ENCODE peak calls at places on chromosome 2, in ten cellular contexts. D is Calu3; M is PC-9; F is stimulated activated CD8-positive, alpha-beta memory T cell treated with anti-CD3 and anti-CD28 coated beads, Interleukin-12 subunit alpha, Interleukin-12 subunit beta, amount 100 ng/mL, for 1 hour; I is AG04450; O is effector CD4-positive, alpha-beta T cell; Y is NCI-H774; N is kidney epithelial cell; L is mesendoderm; E is GM23248. V is an unnamed sample.

GRCh38 chr2:226730487-226730886 is 69.1 kb downstream of the IRS1 start:
- DNase-seq in D (no peak), M (no peak), F (no peak), I (no peak), O (no peak), Y (no peak), N (no peak), L (peak; percentile 80), E (no peak), V (peak; percentile 18)

GRCh38 chr2:226869371-226869770 is 33.5 kb downstream of the RHBDD1 start:
- DNase-seq in D (no peak), M (no peak), F (no peak), I (no peak), O (no peak), Y (no peak), N (no peak), L (no peak), E (peak; percentile 33), V (no peak)

GRCh38 chr2:179440642-179441251 is 176.1 kb upstream of the SESTD1 start:
- DNase-seq in D (no peak), M (no peak), F (no peak), I (no peak), O (no peak), Y (no peak), N (no peak), L (peak; percentile 55), E (peak; percentile 46), V (no peak)

GRCh38 chr2:46648141-46648742 is 168.9 kb downstream of the TMEM247 start:
- DNase-seq in D (no peak), M (peak; percentile 25), F (no peak), I (no peak), O (no peak), Y (no peak), N (no peak), L (no peak), E (peak; percentile 81), V (no peak)

GRCh38 chr2:233409286-233409991 is 55.1 kb downstream of the DGKD start:
- DNase-seq in D (peak; percentile 57), M (no peak), F (no peak), I (no peak), O (no peak), Y (no peak), N (no peak), L (peak; percentile 41), E (no peak), V (peak; percentile 43)

GRCh38 chr2:216002274-216002673 is 11.1 kb downstream of the MREG start:
- DNase-seq in D (no peak), M (no peak), F (no peak), I (no peak), O (no peak), Y (no peak), N (no peak), L (no peak), E (no peak), V (no peak)

GRCh38 chr2:120367649-120368048 is 21.7 kb downstream of the INHBB start:
- DNase-seq in D (no peak), M (peak; percentile 55), F (no peak), I (no peak), O (no peak), Y (no peak), N (peak; percentile 12), L (no peak), E (peak; percentile 10), V (no peak)

GRCh38 chr2:155368934-155369333 is 670.4 kb downstream of the KCNJ3 start:
- DNase-seq in D (no peak), M (no peak), F (no peak), I (no peak), O (no peak), Y (no peak), N (no peak), L (no peak), E (peak; percentile 32), V (peak; percentile 17)

GRCh38 chr2:230723363-230723762 is 10.7 kb downstream of the CAB39 start:
- DNase-seq in D (no peak), M (no peak), F (peak; percentile 5), I (no peak), O (peak; percentile 39), Y (no peak), N (no peak), L (peak; percentile 66), E (peak; percentile 53), V (no peak)

GRCh38 chr2:36178384-36178783 is 177.2 kb upstream of the CRIM1 start:
- DNase-seq in D (no peak), M (no peak), F (no peak), I (no peak), O (no peak), Y (no peak), N (no peak), L (no peak), E (no peak), V (no peak)

GRCh38 chr2:58762176-58762781 is 521.2 kb upstream of the FANCL start:
- DNase-seq in D (peak; percentile 79), M (peak; percentile 75), F (no peak), I (peak; percentile 4), O (no peak), Y (peak; percentile 48), N (peak; percentile 14), L (peak; percentile 91), E (peak; percentile 78), V (peak; percentile 68)

GRCh38 chr2:120313695-120314615 is 32.0 kb upstream of the INHBB start:
- DNase-seq in D (no peak), M (no peak), F (no peak), I (no peak), O (no peak), Y (no peak), N (no peak), L (no peak), E (no peak), V (no peak)

GRCh38 chr2:79619976-79620375 is 107.1 kb downstream of the CTNNA2 start:
- DNase-seq in D (no peak), M (no peak), F (no peak), I (no peak), O (no peak), Y (no peak), N (no peak), L (no peak), E (no peak), V (no peak)

GRCh38 chr2:119744335-119744939 is 15.3 kb upstream of the PTPN4 start:
- DNase-seq in D (peak; percentile 76), M (peak; percentile 70), F (no peak), I (no peak), O (no peak), Y (peak; percentile 69), N (peak; percentile 70), L (no peak), E (peak; percentile 58), V (no peak)

GRCh38 chr2:9462872-9463697 is 11.3 kb upstream of the IAH1 start:
- DNase-seq in D (no peak), M (no peak), F (no peak), I (no peak), O (no peak), Y (peak; percentile 16), N (no peak), L (no peak), E (no peak), V (no peak)

GRCh38 chr2:188076149-188077056 is 215.3 kb upstream of the GULP1 start:
- DNase-seq in D (no peak), M (no peak), F (no peak), I (no peak), O (no peak), Y (no peak), N (no peak), L (no peak), E (no peak), V (no peak)

GRCh38 chr2:120876526-120877280 is 141.0 kb downstream of the GLI2 start:
- DNase-seq in D (no peak), M (no peak), F (no peak), I (no peak), O (no peak), Y (no peak), N (no peak), L (no peak), E (no peak), V (no peak)

GRCh38 chr2:119263656-119264055 is 40.0 kb downstream of the STEAP3 start:
- DNase-seq in D (no peak), M (no peak), F (no peak), I (no peak), O (no peak), Y (no peak), N (no peak), L (peak; percentile 20), E (no peak), V (no peak)

GRCh38 chr2:211690736-211691135 is 847.9 kb downstream of the ERBB4 start:
- DNase-seq in D (no peak), M (no peak), F (no peak), I (no peak), O (no peak), Y (no peak), N (no peak), L (no peak), E (no peak), V (no peak)

GRCh38 chr2:235654115-235654514 is 160.3 kb downstream of the AGAP1 start:
- DNase-seq in D (no peak), M (no peak), F (no peak), I (no peak), O (no peak), Y (no peak), N (no peak), L (peak; percentile 48), E (peak; percentile 52), V (no peak)

GRCh38 chr2:219946021-219946420 is 318.6 kb downstream of the SLC4A3 start:
- DNase-seq in D (no peak), M (no peak), F (no peak), I (no peak), O (no peak), Y (no peak), N (no peak), L (no peak), E (no peak), V (no peak)

GRCh38 chr2:26571316-26571715 is 69.8 kb downstream of the CIB4 start:
- DNase-seq in D (no peak), M (no peak), F (no peak), I (no peak), O (no peak), Y (no peak), N (no peak), L (no peak), E (no peak), V (no peak)

GRCh38 chr2:48398285-48399135 is 131.4 kb upstream of the STON1 start:
- DNase-seq in D (no peak), M (no peak), F (no peak), I (no peak), O (no peak), Y (no peak), N (no peak), L (peak; percentile 58), E (no peak), V (peak; percentile 56)

GRCh38 chr2:38239452-38239851 is 137.6 kb downstream of the ATL2 start:
- DNase-seq in D (no peak), M (peak; percentile 75), F (no peak), I (no peak), O (no peak), Y (no peak), N (peak; percentile 43), L (no peak), E (no peak), V (no peak)

GRCh38 chr2:65687614-65688013 is 255.2 kb upstream of the SPRED2 start:
- DNase-seq in D (no peak), M (no peak), F (no peak), I (no peak), O (no peak), Y (no peak), N (no peak), L (no peak), E (no peak), V (peak; percentile 26)

GRCh38 chr2:164910091-164910899 is 45.0 kb downstream of the SLC38A11 start:
- DNase-seq in D (peak; percentile 49), M (peak; percentile 18), F (no peak), I (peak; percentile 33), O (no peak), Y (peak; percentile 65), N (peak; percentile 50), L (peak; percentile 63), E (no peak), V (peak; percentile 77)

GRCh38 chr2:241224068-241224850 is 35.8 kb downstream of the ANO7 start:
- DNase-seq in D (no peak), M (no peak), F (no peak), I (no peak), O (no peak), Y (no peak), N (no peak), L (peak; percentile 46), E (peak; percentile 82), V (peak; percentile 68)

GRCh38 chr2:159908623-159909022 is 110.6 kb upstream of the CD302 start:
- DNase-seq in D (no peak), M (no peak), F (no peak), I (no peak), O (no peak), Y (no peak), N (no peak), L (no peak), E (no peak), V (no peak)

V was measured in SK-N-DZ.